ENCODE peak calls at places on chromosome 1, in five cellular contexts. V, R, K, F and J are unnamed samples.

GRCh38 chr1:29716306-29716705 is 480.0 kb downstream of the PTPRU start:
- DNase-seq in V (no peak), R (no peak), K (no peak), F (no peak), J (no peak)

GRCh38 chr1:168136709-168137514 is at the start of gene GPR161:
- DNase-seq in V (peak), F (peak), K (peak), R (peak), J (peak)

GRCh38 chr1:20867847-20868246 is 80.7 kb upstream of the HP1BP3 start:
- DNase-seq in K (no peak), R (no peak), F (no peak), V (no peak), J (no peak)

GRCh38 chr1:6513296-6513928 is 21.9 kb upstream of the PLEKHG5 start:
- DNase-seq in K (no peak), V (no peak), R (no peak), F (no peak), J (no peak)

GRCh38 chr1:31617917-31618746 is 643 bp downstream of the HCRTR1 start:
- DNase-seq in F (peak), K (peak), R (peak), V (peak), J (peak)

GRCh38 chr1:214617843-214618242 is 14.8 kb downstream of the CENPF start:
- DNase-seq in R (no peak), K (no peak), F (no peak), V (no peak), J (no peak)

GRCh38 chr1:224779491-224780020 is 149.9 kb upstream of the DNAH14 start:
- DNase-seq in V (no peak), R (no peak), K (no peak), F (no peak), J (no peak)

GRCh38 chr1:65791860-65792670 is 630 bp upstream of the PDE4B start:
- DNase-seq in V (no peak), R (no peak), F (peak), K (peak), J (no peak)

GRCh38 chr1:220956861-220957605 is 77.8 kb downstream of the HLX start:
- DNase-seq in F (no peak), R (no peak), V (no peak), K (no peak), J (no peak)

GRCh38 chr1:212504171-212504803 is 71.6 kb downstream of the NENF start:
- DNase-seq in K (no peak), F (no peak), R (no peak), V (no peak), J (no peak)

GRCh38 chr1:174017231-174017970 is 4.8 kb downstream of the RC3H1 start:
- DNase-seq in K (no peak), F (no peak), R (no peak), V (no peak), J (no peak)

GRCh38 chr1:227899820-227900449 is 47.8 kb downstream of the WNT9A start:
- DNase-seq in R (no peak), V (no peak), K (no peak), F (peak), J (no peak)

GRCh38 chr1:62625415-62625814 is 28.1 kb downstream of the ANGPTL3 start:
- DNase-seq in R (no peak), K (no peak), F (no peak), V (no peak), J (no peak)

GRCh38 chr1:171455967-171456366 is 29.4 kb upstream of the PRRC2C start:
- DNase-seq in K (no peak), R (no peak), F (no peak), V (no peak), J (no peak)

GRCh38 chr1:113684153-113684541 is 75.1 kb downstream of the PHTF1 start:
- DNase-seq in F (no peak), K (peak), V (no peak), R (peak), J (no peak)

GRCh38 chr1:68013351-68013750 is 37.1 kb downstream of the DIRAS3 start:
- DNase-seq in V (no peak), F (no peak), R (no peak), K (no peak), J (no peak)

GRCh38 chr1:68011786-68012375 is 38.5 kb downstream of the DIRAS3 start:
- DNase-seq in R (no peak), F (no peak), V (no peak), K (no peak), J (no peak)

GRCh38 chr1:68016364-68016763 is 34.1 kb downstream of the DIRAS3 start:
- DNase-seq in K (no peak), V (no peak), F (no peak), R (no peak), J (no peak)

GRCh38 chr1:68015369-68015768 is 35.1 kb downstream of the DIRAS3 start:
- DNase-seq in V (no peak), F (no peak), R (no peak), K (no peak), J (no peak)

GRCh38 chr1:68015960-68016359 is 34.5 kb downstream of the DIRAS3 start:
- DNase-seq in R (no peak), K (no peak), V (no peak), F (no peak), J (no peak)
- TF ChIP-seq TAF1 in R (no peak), K (no peak), V (no peak), F (no peak), J (no peak)

DNA sequence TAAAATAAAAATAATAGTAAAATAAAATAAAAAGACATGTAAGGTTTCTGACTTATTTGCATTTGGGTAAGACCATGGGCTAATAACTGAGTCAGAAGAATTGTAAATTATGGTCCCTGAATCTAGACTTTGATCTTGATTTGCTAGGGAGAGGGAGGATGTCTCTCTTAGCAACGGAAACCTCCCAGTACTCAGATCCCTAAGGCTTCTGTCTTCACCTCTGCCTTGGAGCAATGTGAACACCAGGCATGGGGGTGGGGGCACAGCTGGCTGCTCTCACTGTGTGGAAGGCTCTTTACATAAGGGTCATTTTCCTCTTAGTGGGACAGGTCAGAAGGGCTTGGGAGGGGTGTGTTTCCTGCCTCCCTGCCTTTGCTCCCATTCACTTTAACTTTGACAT is 17.0 kb upstream of the TMEM54 start:
- DNase-seq in K (no peak), V (no peak), F (no peak), R (peak), J (no peak)
- TF ChIP-seq TAF1 in K (no peak), V (no peak), F (no peak), R (no peak), J (no peak)

GRCh38 chr1:3986686-3987218 is 86.7 kb upstream of the C1orf174 start:
- DNase-seq in R (no peak), F (no peak), K (no peak), V (no peak), J (no peak)

GRCh38 chr1:3983181-3983580 is 83.1 kb upstream of the C1orf174 start:
- DNase-seq in K (no peak), V (no peak), F (no peak), R (no peak), J (no peak)

GRCh38 chr1:3987669-3988235 is 87.7 kb upstream of the C1orf174 start:
- DNase-seq in K (no peak), F (no peak), R (no peak), V (no peak), J (no peak)

GRCh38 chr1:3981746-3982505 is 81.9 kb upstream of the C1orf174 start:
- DNase-seq in R (no peak), V (no peak), F (no peak), K (peak), J (no peak)

DNA sequence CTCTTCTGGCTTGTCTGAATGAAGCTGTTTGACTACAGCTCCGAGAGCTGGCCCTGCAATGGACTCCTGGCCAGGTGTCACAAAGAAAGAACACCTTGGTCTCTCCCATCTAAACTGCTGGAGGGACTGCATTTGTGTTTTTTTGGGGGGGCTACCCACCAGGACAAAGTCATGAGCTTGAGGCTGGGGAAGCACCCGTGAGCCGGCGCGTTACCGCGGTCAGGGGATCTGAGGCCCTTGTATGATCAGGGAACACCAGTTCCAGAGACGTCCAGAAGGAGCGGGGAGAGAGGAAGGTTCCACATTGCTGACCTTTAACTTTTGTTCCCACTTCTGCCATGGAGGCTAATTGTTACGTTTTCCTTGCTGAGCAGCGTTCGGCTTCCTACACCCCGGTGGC is 84.5 kb upstream of the C1orf174 start:
- DNase-seq in R (no peak), F (no peak), K (no peak), V (no peak), J (no peak)
- TF ChIP-seq TAF1 in R (no peak), F (no peak), K (no peak), V (no peak), J (no peak)

GRCh38 chr1:152078831-152079549 is 9.9 kb downstream of the TCHHL1 start:
- DNase-seq in V (no peak), R (no peak), K (no peak), F (no peak), J (no peak)
- TF ChIP-seq TAF1 in V (no peak), R (no peak), K (no peak), F (no peak), J (no peak)

GRCh38 chr1:53591924-53592323 is 132.7 kb downstream of the DMRTB1 start:
- DNase-seq in R (no peak), V (no peak), F (no peak), K (no peak), J (no peak)
- TF ChIP-seq TAF1 in R (no peak), V (no peak), F (no peak), K (no peak), J (no peak)

DNA sequence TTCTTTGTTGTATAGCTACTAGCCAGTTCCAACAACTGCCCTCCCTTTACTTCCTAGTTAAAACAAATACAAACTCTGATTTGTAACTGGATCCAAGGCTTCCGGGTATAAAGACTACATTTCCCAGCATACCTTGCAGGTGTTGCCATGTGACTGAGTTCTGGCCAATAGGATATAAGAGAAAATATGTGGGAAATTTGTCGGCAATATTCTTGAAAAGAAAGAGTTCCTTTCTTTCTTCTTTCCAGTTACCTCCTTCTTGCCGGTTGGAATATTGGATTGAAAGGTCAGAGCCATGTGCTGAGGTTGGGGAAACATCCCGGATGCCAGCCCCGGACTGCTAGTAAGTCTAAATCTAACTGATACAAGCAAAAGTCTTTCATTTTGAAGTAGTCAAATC is 23.0 kb upstream of the ZBTB40 start:
- DNase-seq in R (peak), V (no peak), K (peak), F (no peak), J (no peak)
- TF ChIP-seq TAF1 in R (no peak), V (no peak), K (no peak), F (no peak), J (no peak)